ENCODE peak calls at places on chromosome 16, in ten cellular contexts. X is GM03348; V is activated T-helper 1 cell treated with anti-CD3 and anti-CD28 coated beads, Interleukin-2, amount 50 U/mL, for 16 hours; H is mesendoderm; G is fibroblast of the conjunctiva; I is HCEC 1CT; A is type B pancreatic cell; M is CD8-positive, alpha-beta memory T cell; B is fibroblast of pulmonary artery; Y is activated T-cell treated with anti-CD3 and anti-CD28 coated beads, Interleukin-2, amount 50 U/mL, for 24 hours. E is an unnamed sample.

GRCh38 chr16:61611847-61612491 is 424.3 kb downstream of the CDH8 start:
- DNase-seq in X (no peak), V (no peak), H (no peak), G (no peak), I (no peak), A (no peak), M (no peak), B (no peak), Y (no peak), E (no peak)

GRCh38 chr16:24544640-24545039 is 5.3 kb downstream of the RBBP6 start:
- DNase-seq in X (peak), V (no peak), H (no peak), G (no peak), I (peak), A (no peak), M (no peak), B (peak), Y (no peak), E (no peak)

GRCh38 chr16:10402975-10403374 is 17.1 kb downstream of the ATF7IP2 start:
- DNase-seq in X (no peak), V (no peak), H (no peak), G (no peak), I (no peak), A (no peak), M (no peak), B (no peak), Y (no peak), E (no peak)

GRCh38 chr16:813204-813915 is 12.8 kb upstream of the GNG13 start:
- DNase-seq in X (peak), V (peak), H (peak), G (no peak), I (no peak), A (peak), M (peak), B (peak), Y (peak), E (peak)

GRCh38 chr16:84449156-84450140 is 55.0 kb downstream of the MEAK7 start:
- DNase-seq in X (no peak), V (no peak), H (no peak), G (no peak), I (no peak), A (peak), M (no peak), B (no peak), Y (peak), E (peak)

GRCh38 chr16:54216268-54217187 is 70.1 kb downstream of the IRX3 start:
- DNase-seq in X (no peak), V (no peak), H (no peak), G (peak), I (no peak), A (no peak), M (no peak), B (peak), Y (no peak), E (no peak)

GRCh38 chr16:84229421-84229820 is 10.4 kb downstream of the KCNG4 start:
- DNase-seq in X (no peak), V (no peak), H (no peak), G (no peak), I (no peak), A (no peak), M (no peak), B (no peak), Y (no peak), E (no peak)

GRCh38 chr16:87228363-87228762 is 88.8 kb downstream of the C16orf95 start:
- DNase-seq in X (no peak), V (no peak), H (no peak), G (no peak), I (no peak), A (no peak), M (no peak), B (no peak), Y (no peak), E (no peak)

GRCh38 chr16:85350973-85351372 is 238.7 kb upstream of the CIBAR2 start:
- DNase-seq in X (peak), V (no peak), H (no peak), G (peak), I (peak), A (no peak), M (no peak), B (peak), Y (no peak), E (no peak)

GRCh38 chr16:67647111-67647651 is 2.2 kb downstream of the CARMIL2 start:
- DNase-seq in X (no peak), V (no peak), H (no peak), G (no peak), I (no peak), A (no peak), M (no peak), B (no peak), Y (no peak), E (no peak)